ENCODE peak calls at places on chromosome 19, in five cellular contexts. One of them, this sample, is unnamed. For H3K4me1, the result is how much of the 10 kb centered on the place peaks cover.

GRCh38 chr19:35623327-35624010 is 5.4 kb upstream of the RBM42 start:
- DNase-seq in upper lobe of left lung: no peak
- DNase-seq in psoas muscle: no peak
- DNase-seq in right lobe of liver: no peak
- DNase-seq in upper lobe of right lung: no peak
- DNase-seq in this sample: no peak

GRCh38 chr19:29014857-29015436 is 198.0 kb downstream of the UQCRFS1 start:
- DNase-seq in upper lobe of left lung: no peak
- DNase-seq in psoas muscle: no peak
- DNase-seq in right lobe of liver: no peak
- DNase-seq in upper lobe of right lung: no peak
- DNase-seq in this sample: no peak

GRCh38 chr19:32750441-32751055 is 31.0 kb downstream of the TDRD12 start:
- DNase-seq in upper lobe of left lung: no peak
- DNase-seq in psoas muscle: no peak
- DNase-seq in right lobe of liver: no peak
- DNase-seq in upper lobe of right lung: no peak
- DNase-seq in this sample: no peak

GRCh38 chr19:30686252-30686762 is 314.1 kb downstream of the ZNF536 start:
- DNase-seq in upper lobe of left lung: no peak
- DNase-seq in psoas muscle: no peak
- DNase-seq in right lobe of liver: no peak
- DNase-seq in upper lobe of right lung: no peak
- DNase-seq in this sample: no peak

GRCh38 chr19:33193864-33194362 is at the start of gene LRP3:
- DNase-seq in upper lobe of left lung: peak
- DNase-seq in psoas muscle: peak
- DNase-seq in right lobe of liver: peak
- DNase-seq in upper lobe of right lung: peak
- DNase-seq in this sample: no peak

GRCh38 chr19:47190167-47190727 is 40.8 kb downstream of the BBC3 start:
- DNase-seq in upper lobe of left lung: peak
- DNase-seq in psoas muscle: peak
- DNase-seq in right lobe of liver: peak
- DNase-seq in upper lobe of right lung: peak
- DNase-seq in this sample: peak

GRCh38 chr19:29266001-29266400 is 53.0 kb upstream of the UQCRFS1 start:
- DNase-seq in upper lobe of left lung: no peak
- DNase-seq in psoas muscle: no peak
- DNase-seq in right lobe of liver: no peak
- DNase-seq in upper lobe of right lung: peak
- DNase-seq in this sample: no peak

GRCh38 chr19:55882626-55883025 is 46.3 kb downstream of the NLRP4 start:
- DNase-seq in upper lobe of left lung: no peak
- DNase-seq in psoas muscle: no peak
- DNase-seq in right lobe of liver: no peak
- DNase-seq in upper lobe of right lung: no peak
- DNase-seq in this sample: no peak

GRCh38 chr19:38949580-38950367 is 19.0 kb downstream of the MRPS12 start:
- DNase-seq in upper lobe of left lung: peak
- DNase-seq in psoas muscle: peak
- DNase-seq in right lobe of liver: peak
- DNase-seq in upper lobe of right lung: peak
- DNase-seq in this sample: peak

DNA sequence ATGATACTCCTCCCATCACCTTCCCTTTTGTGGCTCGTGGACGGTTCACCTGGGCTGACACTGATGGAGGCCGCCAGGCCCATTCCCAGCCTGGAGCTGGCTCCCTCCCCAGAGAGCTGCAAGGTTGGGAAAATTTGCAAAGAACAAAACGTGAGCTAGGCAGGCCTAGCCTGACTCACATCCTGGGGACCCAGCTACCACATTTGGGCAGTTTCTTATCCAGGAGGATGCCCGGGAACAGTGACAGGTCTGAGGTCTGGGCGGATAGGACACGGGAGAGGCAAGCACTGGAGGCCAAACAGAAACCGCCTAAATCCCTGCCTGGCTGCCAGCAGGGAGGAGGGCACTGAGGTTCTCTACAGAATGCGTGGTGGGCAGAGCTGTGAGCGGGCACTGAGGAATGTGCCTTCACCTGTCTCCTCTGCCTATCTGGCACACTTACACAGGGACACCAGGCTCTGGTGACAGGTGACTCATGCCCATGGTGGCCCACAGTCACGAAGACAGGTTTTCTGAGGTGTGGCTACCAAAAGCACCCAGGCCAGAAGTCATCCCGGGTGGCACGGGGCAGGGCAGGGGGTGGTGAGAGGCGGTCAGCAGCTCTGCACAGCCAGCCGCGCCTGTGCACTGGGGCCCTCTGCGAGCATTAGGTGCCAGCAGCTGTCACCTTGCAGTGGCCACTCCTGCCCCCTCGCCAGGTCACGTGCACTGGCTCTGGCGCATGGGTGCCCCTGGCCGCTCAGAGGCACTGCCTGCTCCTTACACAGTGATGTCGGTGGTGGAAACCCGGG is 23.2 kb downstream of the SH3GL1 start:
- DNase-seq in upper lobe of left lung: no peak
- DNase-seq in psoas muscle: peak
- DNase-seq in right lobe of liver: peak
- DNase-seq in upper lobe of right lung: no peak
- DNase-seq in this sample: no peak
- H3K4me1 ChIP-seq in upper lobe of left lung: half or more
- H3K4me1 ChIP-seq in psoas muscle: half or more
- H3K4me1 ChIP-seq in right lobe of liver: under half
- H3K4me1 ChIP-seq in upper lobe of right lung: half or more
- H3K4me1 ChIP-seq in this sample: half or more

GRCh38 chr19:16368385-16369305 is 44.0 kb downstream of the KLF2 start:
- DNase-seq in upper lobe of left lung: no peak
- DNase-seq in psoas muscle: no peak
- DNase-seq in right lobe of liver: no peak
- DNase-seq in upper lobe of right lung: no peak
- DNase-seq in this sample: peak

GRCh38 chr19:16366056-16366432 is 41.4 kb downstream of the KLF2 start:
- DNase-seq in upper lobe of left lung: no peak
- DNase-seq in psoas muscle: no peak
- DNase-seq in right lobe of liver: no peak
- DNase-seq in upper lobe of right lung: no peak
- DNase-seq in this sample: no peak

GRCh38 chr19:16367269-16367683 is 42.6 kb downstream of the KLF2 start:
- DNase-seq in upper lobe of left lung: no peak
- DNase-seq in psoas muscle: no peak
- DNase-seq in right lobe of liver: no peak
- DNase-seq in upper lobe of right lung: no peak
- DNase-seq in this sample: peak

GRCh38 chr19:16365300-16365996 is 40.8 kb downstream of the KLF2 start:
- DNase-seq in upper lobe of left lung: no peak
- DNase-seq in psoas muscle: no peak
- DNase-seq in right lobe of liver: no peak
- DNase-seq in upper lobe of right lung: no peak
- DNase-seq in this sample: no peak

DNA sequence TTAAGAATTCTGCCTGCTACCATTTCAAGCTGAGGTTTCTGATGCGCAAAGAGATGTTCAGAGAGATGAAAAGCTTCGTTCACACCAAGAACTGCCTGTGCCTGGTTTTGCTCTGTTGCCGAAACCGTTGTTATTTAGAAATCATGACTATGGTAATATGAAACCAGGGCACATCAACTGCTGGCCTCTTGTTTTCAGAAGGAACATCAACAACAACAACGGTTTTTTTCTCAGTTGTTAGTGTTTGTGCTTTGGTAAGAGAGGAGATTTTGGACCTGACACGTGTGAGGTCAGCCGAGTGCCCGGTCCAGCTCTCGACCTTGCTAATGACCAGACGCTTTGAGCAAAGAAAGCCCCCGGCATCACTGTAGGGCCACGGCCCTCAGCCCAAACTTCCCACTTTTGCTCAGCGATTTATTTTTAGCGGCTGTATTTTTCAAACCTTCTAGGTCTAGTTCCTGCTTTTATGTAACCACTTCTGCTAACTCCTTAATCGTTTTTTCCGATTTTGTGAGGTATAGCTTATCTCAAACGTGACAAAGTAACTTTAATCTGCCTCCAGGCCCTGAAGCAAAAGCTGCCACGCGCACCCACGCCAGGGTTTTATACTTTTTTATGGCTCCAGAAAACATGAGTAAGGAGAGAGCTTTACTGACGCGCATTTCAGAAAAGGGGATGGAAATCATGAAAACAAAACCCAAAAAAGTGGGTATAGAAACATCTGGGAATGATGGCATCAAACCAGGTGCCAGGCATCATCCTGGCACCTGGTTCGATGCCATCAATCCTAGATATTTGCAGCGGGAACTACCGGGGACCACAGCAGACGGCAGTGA is 42.0 kb downstream of the KLF2 start:
- DNase-seq in upper lobe of left lung: no peak
- DNase-seq in psoas muscle: no peak
- DNase-seq in right lobe of liver: no peak
- DNase-seq in upper lobe of right lung: no peak
- DNase-seq in this sample: peak
- H3K27ac ChIP-seq in upper lobe of left lung: peak
- H3K27ac ChIP-seq in psoas muscle: peak
- H3K27ac ChIP-seq in right lobe of liver: peak
- H3K27ac ChIP-seq in upper lobe of right lung: peak
- H3K27ac ChIP-seq in this sample: peak

DNA sequence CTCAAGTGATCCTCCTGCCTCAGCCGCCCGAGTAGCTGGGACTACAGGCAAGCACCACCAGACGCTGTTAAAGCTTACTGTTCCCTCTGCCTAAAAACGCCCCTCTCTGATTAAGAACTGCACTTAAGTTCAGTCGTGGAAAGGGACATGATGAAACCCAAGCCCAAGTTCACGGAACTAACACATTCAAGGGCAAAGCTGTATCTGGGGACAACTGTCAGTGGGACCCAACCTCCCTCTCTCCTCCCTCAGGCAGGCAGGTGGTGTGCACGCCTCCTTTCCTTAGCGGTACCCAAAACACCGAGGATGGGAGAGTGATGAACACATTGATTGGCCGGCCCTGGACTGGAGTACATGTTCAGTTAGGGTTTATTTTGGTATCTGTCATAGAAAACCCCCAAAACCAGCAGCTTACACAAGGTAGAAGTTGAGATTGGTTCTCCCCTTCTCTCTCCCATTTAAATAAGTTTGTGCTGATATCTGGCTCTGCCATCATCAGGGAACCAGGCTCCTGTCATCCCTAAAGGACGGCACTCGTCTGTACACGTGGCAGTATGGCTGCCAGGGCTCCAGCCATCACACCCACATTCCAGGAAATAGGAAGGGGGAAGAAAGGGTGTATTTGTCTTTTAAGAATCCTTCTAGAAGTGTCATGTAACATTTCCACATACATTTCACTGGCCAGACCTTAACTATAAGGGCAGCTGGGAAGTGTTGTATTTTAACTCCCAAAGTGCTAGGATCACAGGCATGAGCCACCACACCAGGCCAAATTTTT is 10.2 kb downstream of the SPC24 start:
- DNase-seq in upper lobe of left lung: no peak
- DNase-seq in psoas muscle: no peak
- DNase-seq in right lobe of liver: no peak
- DNase-seq in upper lobe of right lung: no peak
- DNase-seq in this sample: no peak
- H3K4me1 ChIP-seq in upper lobe of left lung: under half
- H3K4me1 ChIP-seq in psoas muscle: under half
- H3K4me1 ChIP-seq in right lobe of liver: under half
- H3K4me1 ChIP-seq in upper lobe of right lung: under half
- H3K4me1 ChIP-seq in this sample: under half

DNA sequence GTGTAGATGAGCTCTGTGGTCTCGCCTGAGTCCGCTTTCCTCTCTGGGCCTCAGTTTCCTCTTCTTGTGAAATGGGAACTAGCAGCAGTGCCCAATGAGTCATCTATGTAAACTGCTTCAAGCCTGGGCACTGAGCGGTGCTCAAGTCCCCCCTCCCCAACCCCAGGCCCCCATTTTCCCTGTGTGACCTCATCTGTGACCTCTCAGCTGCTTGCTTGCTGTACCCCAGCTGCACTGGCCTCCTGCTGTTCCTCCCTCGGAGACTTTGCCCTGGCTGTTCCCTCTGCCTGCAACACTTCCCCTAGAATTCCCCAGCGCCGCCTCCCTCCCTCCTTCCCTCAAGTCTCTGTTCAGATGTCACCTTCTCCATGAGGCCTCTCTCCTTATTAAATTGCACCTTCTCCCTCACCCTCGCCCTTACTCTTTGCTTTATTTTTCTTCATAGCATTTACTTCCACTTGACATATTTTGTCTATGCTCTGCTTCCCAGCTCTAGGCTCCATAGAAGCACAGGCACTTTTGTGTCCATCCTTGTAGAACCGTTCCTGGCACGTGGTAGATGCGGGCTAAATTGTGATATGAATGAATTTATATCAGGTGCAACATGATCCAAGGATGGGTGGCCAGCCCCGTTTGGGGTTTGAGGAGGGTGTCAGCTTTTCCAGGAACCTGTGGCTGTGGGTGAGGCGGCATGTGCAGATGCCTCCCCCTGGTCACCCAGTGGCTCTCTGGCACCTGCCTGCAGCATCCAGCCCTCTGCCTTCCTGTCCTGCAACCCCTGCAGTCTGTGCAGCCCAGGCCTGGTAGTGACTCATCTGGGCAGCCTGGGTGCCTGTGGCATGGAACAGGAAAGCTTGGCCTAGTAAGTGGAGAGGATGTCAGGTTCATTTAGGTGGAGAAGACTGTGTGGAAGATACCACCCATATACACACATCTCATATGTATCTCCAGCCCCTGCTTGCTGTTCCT is 26.3 kb downstream of the SIPA1L3 start:
- DNase-seq in upper lobe of left lung: peak
- DNase-seq in psoas muscle: peak
- DNase-seq in right lobe of liver: peak
- DNase-seq in upper lobe of right lung: no peak
- DNase-seq in this sample: no peak
- H3K27ac ChIP-seq in upper lobe of left lung: peak
- H3K27ac ChIP-seq in psoas muscle: peak
- H3K27ac ChIP-seq in right lobe of liver: no peak
- H3K27ac ChIP-seq in upper lobe of right lung: peak
- H3K27ac ChIP-seq in this sample: no peak

GRCh38 chr19:41533691-41534090 is 42.3 kb upstream of the CEACAM21 start:
- DNase-seq in upper lobe of left lung: no peak
- DNase-seq in psoas muscle: no peak
- DNase-seq in right lobe of liver: no peak
- DNase-seq in upper lobe of right lung: no peak
- DNase-seq in this sample: no peak
- H3K4me1 ChIP-seq in upper lobe of left lung: under half
- H3K4me1 ChIP-seq in psoas muscle: under half
- H3K4me1 ChIP-seq in right lobe of liver: under half
- H3K4me1 ChIP-seq in upper lobe of right lung: under half
- H3K4me1 ChIP-seq in this sample: half or more

GRCh38 chr19:10343495-10343894 is 4.1 kb upstream of the ICAM3 start:
- DNase-seq in upper lobe of left lung: no peak
- DNase-seq in psoas muscle: no peak
- DNase-seq in right lobe of liver: no peak
- DNase-seq in upper lobe of right lung: no peak
- DNase-seq in this sample: no peak

GRCh38 chr19:10344780-10345179 is 5.4 kb upstream of the ICAM3 start:
- DNase-seq in upper lobe of left lung: no peak
- DNase-seq in psoas muscle: no peak
- DNase-seq in right lobe of liver: no peak
- DNase-seq in upper lobe of right lung: no peak
- DNase-seq in this sample: no peak

DNA sequence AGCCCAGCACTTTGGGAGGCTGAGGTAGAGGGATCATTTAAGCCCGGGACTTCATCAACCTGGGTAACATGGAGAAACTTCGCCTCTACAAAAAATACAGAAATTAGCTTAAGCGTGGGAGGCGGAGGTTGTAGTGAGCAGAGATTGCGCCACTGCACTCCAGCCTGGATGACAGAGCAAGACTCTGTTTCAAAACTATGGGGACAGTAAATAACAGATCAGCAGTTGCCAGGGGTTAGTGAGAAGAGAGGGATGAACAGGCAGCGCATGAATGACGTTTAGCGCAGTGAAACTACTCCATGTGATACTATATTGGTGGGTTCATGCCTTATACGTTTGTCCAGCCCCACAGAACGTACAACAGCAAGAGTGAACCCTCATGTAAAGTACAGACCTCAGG is 7.1 kb upstream of the ICAM3 start:
- DNase-seq in upper lobe of left lung: peak
- DNase-seq in psoas muscle: no peak
- DNase-seq in right lobe of liver: peak
- DNase-seq in upper lobe of right lung: peak
- DNase-seq in this sample: no peak
- H3K27ac ChIP-seq in upper lobe of left lung: peak
- H3K27ac ChIP-seq in psoas muscle: no peak
- H3K27ac ChIP-seq in right lobe of liver: peak
- H3K27ac ChIP-seq in upper lobe of right lung: peak
- H3K27ac ChIP-seq in this sample: no peak